ENCODE peak calls at places on chromosomes 7 and 10, in eight cellular contexts. W, J, M, H, P, T, F and Q are unnamed samples.

GRCh38 chr10:103820101-103821062 is 35.0 kb downstream of the SH3PXD2A start:
- DNase-seq in H (peak; percentile 60), M (no peak), J (peak; percentile 73), P (no peak), F (no peak), T (peak; percentile 60), W (peak; percentile 35), Q (peak; percentile 57)

GRCh38 chr7:111929258-111929657 is 276.9 kb downstream of the DOCK4 start:
- DNase-seq in H (no peak), W (no peak), T (no peak), J (no peak), M (no peak), F (no peak), P (no peak), Q (no peak)

GRCh38 chr10:91614254-91614624 is 18.6 kb downstream of the PPP1R3C start:
- DNase-seq in H (peak; percentile 94), P (peak; percentile 41), W (no peak), M (no peak), J (no peak), F (no peak), T (no peak), Q (no peak)

GRCh38 chr7:7969306-7970112 is 913 bp downstream of the GLCCI1 start:
- DNase-seq in H (peak; percentile 40), F (peak; percentile 37), J (peak; percentile 79), W (peak; percentile 21), M (peak; percentile 42), P (peak; percentile 53), T (peak; percentile 67), Q (peak; percentile 24)

GRCh38 chr10:121110369-121110768 is 259.2 kb downstream of the WDR11 start:
- DNase-seq in J (no peak), T (no peak), W (no peak), H (no peak), P (no peak), F (no peak), M (no peak), Q (no peak)

GRCh38 chr10:61039868-61040267 is 95.9 kb upstream of the RHOBTB1 start:
- DNase-seq in T (no peak), H (no peak), F (no peak), P (no peak), W (no peak), J (no peak), M (no peak), Q (no peak)

GRCh38 chr7:151017953-151018420 is 6.3 kb downstream of the ATG9B start:
- DNase-seq in P (peak; percentile 25), H (peak; percentile 25), F (peak; percentile 75), W (peak; percentile 68), J (peak; percentile 87), T (peak; percentile 76), M (peak; percentile 58), Q (peak; percentile 63)

GRCh38 chr7:5489991-5490536 is 66.4 kb upstream of the TNRC18 start:
- DNase-seq in F (no peak), W (no peak), T (no peak), M (no peak), H (no peak), J (no peak), P (no peak), Q (no peak)

GRCh38 chr10:2680802-2681201 is 386.5 kb upstream of the PFKP start:
- DNase-seq in T (no peak), H (no peak), P (no peak), F (no peak), M (no peak), W (no peak), J (no peak), Q (no peak)

GRCh38 chr10:69901623-69902505 is 100.2 kb downstream of the COL13A1 start:
- DNase-seq in J (peak; percentile 71), W (peak; percentile 54), T (peak; percentile 74), P (peak; percentile 19), F (no peak), M (peak; percentile 52), H (peak; percentile 60), Q (peak; percentile 39)

GRCh38 chr10:103548581-103549348 is 55.3 kb downstream of the NEURL1 start:
- DNase-seq in M (no peak), P (no peak), W (no peak), T (no peak), F (no peak), H (no peak), J (peak; percentile 48), Q (no peak)

GRCh38 chr7:66748127-66748511 is 7.6 kb downstream of the RABGEF1 start:
- DNase-seq in J (no peak), F (no peak), H (no peak), W (no peak), M (no peak), T (no peak), P (no peak), Q (no peak)

GRCh38 chr7:77288676-77289320 is 89.2 kb upstream of the FGL2 start:
- DNase-seq in J (no peak), T (no peak), F (no peak), W (no peak), H (peak; percentile 41), P (no peak), M (no peak), Q (no peak)

GRCh38 chr7:77295549-77295948 is 95.9 kb upstream of the FGL2 start:
- DNase-seq in F (no peak), J (no peak), H (no peak), P (no peak), W (no peak), M (no peak), T (no peak), Q (no peak)

GRCh38 chr7:77289387-77289786 is 89.8 kb upstream of the FGL2 start:
- DNase-seq in M (no peak), W (no peak), T (no peak), F (no peak), J (no peak), H (no peak), P (no peak), Q (no peak)

GRCh38 chr7:77290425-77290824 is 90.8 kb upstream of the FGL2 start:
- DNase-seq in J (no peak), W (no peak), T (no peak), H (no peak), F (no peak), P (no peak), M (no peak), Q (no peak)

DNA sequence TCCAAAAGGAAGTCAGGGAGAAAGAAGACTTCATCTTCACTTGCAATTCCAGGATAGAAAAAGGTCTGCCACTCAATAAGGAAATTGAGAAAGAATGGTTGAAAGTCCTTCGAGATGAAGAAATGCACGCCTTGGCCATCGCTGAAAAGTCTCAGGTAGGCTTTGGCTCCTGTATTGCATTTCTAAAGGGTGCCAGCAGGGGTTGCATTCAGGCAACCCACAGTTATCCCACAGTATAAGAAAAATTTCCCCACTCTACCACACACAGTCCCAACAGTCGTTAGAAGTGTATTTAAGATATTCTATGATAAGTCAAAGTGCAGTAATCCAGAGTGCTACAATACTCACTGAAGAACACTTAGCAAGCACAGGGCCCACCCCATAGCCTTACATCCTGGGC is 93.4 kb upstream of the FGL2 start:
- DNase-seq in W (no peak), H (no peak), T (no peak), F (no peak), J (no peak), P (no peak), M (no peak), Q (no peak)
- TF ChIP-seq CTCF in W (no peak), H (no peak), T (no peak), F (no peak), J (no peak), P (no peak), M (no peak), Q (no peak)

GRCh38 chr7:64581929-64582894 is 19.3 kb upstream of the ZNF680 start:
- DNase-seq in H (peak; percentile 58), J (no peak), P (no peak), F (no peak), T (no peak), M (no peak), W (no peak), Q (no peak)
- H3K9me3 ChIP-seq in H (no peaks in the 10 kb centered on the region), J (no peaks in the 10 kb centered on the region), P (peaks cover 12% of the 10 kb centered on the region), F (no peaks in the 10 kb centered on the region), T (no peaks in the 10 kb centered on the region), M (no peaks in the 10 kb centered on the region), W (no peaks in the 10 kb centered on the region), Q (no peaks in the 10 kb centered on the region)

GRCh38 chr10:81179805-81180452 is 642.2 kb downstream of the SH2D4B start:
- DNase-seq in J (no peak), P (no peak), T (no peak), M (no peak), H (peak; percentile 2), F (no peak), W (peak; percentile 10), Q (no peak)
- TF ChIP-seq CTCF in J (peak; percentile 33), P (peak; percentile 38), T (peak; percentile 35), M (peak; percentile 66), H (peak; percentile 34), F (no peak), W (peak; percentile 22), Q (no peak)

DNA sequence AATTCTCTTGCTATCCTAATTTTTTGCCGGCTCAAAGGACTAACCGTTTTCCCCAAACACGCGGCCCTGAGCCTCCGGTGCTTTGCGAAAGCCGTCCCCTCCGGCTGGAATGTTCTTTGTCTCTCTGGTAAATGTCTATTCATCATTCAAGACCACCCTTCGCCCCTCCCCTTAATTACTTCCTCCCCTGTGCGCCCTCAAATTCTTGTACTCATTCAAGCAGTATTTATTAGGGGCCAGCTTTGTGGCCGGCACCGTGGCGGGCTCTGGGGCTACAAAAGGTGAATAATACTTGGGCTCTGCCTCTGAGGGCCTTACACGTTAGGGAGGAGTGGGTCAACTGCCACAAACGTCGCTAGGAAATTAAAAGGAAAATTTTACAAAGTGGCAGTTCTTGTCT is 1.6 kb upstream of the MEST start:
- DNase-seq in J (no peak), F (no peak), M (no peak), W (no peak), P (no peak), H (no peak), T (no peak), Q (no peak)
- H3K9me3 ChIP-seq in J (no peaks in the 10 kb centered on the region), F (no peaks in the 10 kb centered on the region), M (no peaks in the 10 kb centered on the region), W (no peaks in the 10 kb centered on the region), P (no peaks in the 10 kb centered on the region), H (no peaks in the 10 kb centered on the region), T (no peaks in the 10 kb centered on the region), Q (no peaks in the 10 kb centered on the region)

DNA sequence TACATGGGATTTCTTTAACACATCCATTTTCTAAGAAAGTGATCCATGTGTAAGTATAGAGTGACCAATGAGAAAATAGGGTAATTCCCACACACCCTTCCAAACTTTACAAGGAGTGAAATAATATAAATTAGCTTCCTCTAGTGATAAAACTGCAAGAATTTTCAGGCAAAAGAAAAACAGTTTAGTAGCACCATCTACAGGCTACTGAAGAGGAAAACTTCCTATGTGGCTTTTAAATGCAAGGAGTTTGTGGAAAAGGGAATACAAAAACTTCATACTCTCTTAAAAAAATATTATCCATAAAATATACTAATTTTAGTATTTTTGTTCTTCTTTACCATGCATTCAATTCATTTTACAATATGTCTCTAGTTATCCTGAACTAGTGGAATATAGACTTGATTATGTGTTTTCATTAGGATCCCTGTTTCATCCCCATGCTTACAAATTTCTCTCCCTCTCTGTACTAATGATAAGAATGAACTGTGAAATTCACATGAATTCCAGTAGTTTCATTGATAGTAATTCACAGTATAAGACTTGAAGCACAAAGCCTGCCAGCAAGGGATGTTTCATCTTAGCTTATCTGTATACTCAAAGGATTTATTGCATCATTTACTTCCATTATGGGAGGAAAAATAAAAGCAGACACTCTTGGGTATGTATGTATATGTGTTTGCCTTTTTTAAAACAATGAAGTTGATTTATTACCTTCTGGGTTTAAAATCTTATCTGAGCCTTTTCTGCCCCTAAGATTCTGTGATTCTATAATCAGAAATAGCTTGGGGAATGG is 442.9 kb downstream of the AUTS2 start:
- DNase-seq in F (no peak), H (no peak), W (no peak), J (no peak), T (no peak), P (no peak), M (no peak), Q (no peak)
- TF ChIP-seq CTCF in F (no peak), H (no peak), W (peak; percentile 32), J (peak; percentile 52), T (no peak), P (no peak), M (peak; percentile 40), Q (no peak)